ENCODE peak calls at places on chromosomes 12 and 14, in seven cellular contexts. F is HepG2; Y is Daoy; G is midbrain; B is lower lobe of right lung; I is activated CD4-positive, CD25-positive, alpha-beta regulatory T cell treated with anti-CD3 and anti-CD28 coated beads, Interleukin-2, amount 50 U/mL, for 16 hours; Z is SHP77. W is an unnamed sample.

GRCh38 chr14:86802726-86803125 is 1190.3 kb downstream of the GALC start:
- DNase-seq in F (no peak), Y (no peak), G (no peak), B (no peak), I (no peak), Z (no peak), W (no peak)

GRCh38 chr12:130192667-130193345 is 30.5 kb downstream of the FZD10 start:
- DNase-seq in F (peak), Y (peak), G (no peak), B (no peak), I (no peak), Z (peak), W (no peak)

GRCh38 chr14:77923131-77923933 is 123.4 kb downstream of the ADCK1 start:
- DNase-seq in F (no peak), Y (no peak), G (no peak), B (no peak), I (no peak), Z (no peak), W (no peak)

GRCh38 chr12:16003460-16003859 is 92.3 kb downstream of the DERA start:
- DNase-seq in F (no peak), Y (no peak), G (no peak), B (no peak), I (no peak), Z (no peak), W (no peak)

GRCh38 chr14:54002653-54003052 is 46.0 kb upstream of the BMP4 start:
- DNase-seq in F (no peak), Y (peak), G (no peak), B (no peak), I (no peak), Z (no peak), W (no peak)

GRCh38 chr12:48446372-48446771 is 26.0 kb upstream of the ANP32D start:
- DNase-seq in F (no peak), Y (no peak), G (no peak), B (no peak), I (no peak), Z (no peak), W (no peak)

GRCh38 chr14:86057018-86057667 is 527.2 kb downstream of the FLRT2 start:
- DNase-seq in F (peak), Y (peak), G (peak), B (no peak), I (no peak), Z (peak), W (no peak)

GRCh38 chr14:67674480-67675218 is at the start of gene VTI1B:
- DNase-seq in F (peak), Y (peak), G (peak), B (peak), I (peak), Z (peak), W (peak)

GRCh38 chr12:75087656-75088055 is 122.0 kb downstream of the KCNC2 start:
- DNase-seq in F (no peak), Y (no peak), G (no peak), B (no peak), I (no peak), Z (peak), W (no peak)

GRCh38 chr14:75539562-75540478 is 17.6 kb downstream of the BATF start:
- DNase-seq in F (no peak), Y (peak), G (no peak), B (no peak), I (no peak), Z (no peak), W (no peak)

GRCh38 chr12:131511391-131511802 is 199.5 kb upstream of the SFSWAP start:
- DNase-seq in F (no peak), Y (peak), G (no peak), B (no peak), I (peak), Z (no peak), W (peak)

GRCh38 chr12:8080131-8080530 is 1.9 kb upstream of the NECAP1 start:
- DNase-seq in F (no peak), Y (no peak), G (no peak), B (no peak), I (no peak), Z (no peak), W (no peak)

GRCh38 chr12:49060237-49061156 is at the start of gene KMT2D:
- DNase-seq in F (peak), Y (peak), G (peak), B (peak), I (peak), Z (peak), W (peak)

GRCh38 chr14:103846569-103847438 is 571 bp downstream of the PPP1R13B start:
- DNase-seq in F (no peak), Y (peak), G (no peak), B (peak), I (no peak), Z (peak), W (peak)

GRCh38 chr12:21541773-21542172 is 15.7 kb downstream of the SPX start:
- DNase-seq in F (no peak), Y (no peak), G (no peak), B (no peak), I (no peak), Z (no peak), W (no peak)

GRCh38 chr12:7075931-7076330 is 15.4 kb downstream of the C1S start:
- DNase-seq in F (no peak), Y (no peak), G (no peak), B (no peak), I (no peak), Z (no peak), W (no peak)

GRCh38 chr14:54207476-54207875 is 189.3 kb upstream of the CDKN3 start:
- DNase-seq in F (no peak), Y (no peak), G (no peak), B (no peak), I (no peak), Z (no peak), W (no peak)